ENCODE peak calls at places on chromosomes 11 and 22, in five cellular contexts. G is myocyte, E is KG1, P is hypothalamus, W is A172. O is an unnamed sample.

GRCh38 chr11:4551346-4551979 is 6.5 kb downstream of the OR52M1 start:
- DNase-seq in G (no peak), E (no peak), P (no peak), W (no peak), O (peak)

GRCh38 chr11:67024410-67024809 is 1.5 kb downstream of the SYT12 start:
- DNase-seq in G (no peak), E (peak), P (no peak), W (peak), O (no peak)

GRCh38 chr11:126766425-126766824 is 234.1 kb downstream of the KIRREL3 start:
- DNase-seq in G (no peak), E (no peak), P (no peak), W (no peak), O (no peak)

GRCh38 chr22:46069518-46070214 is 80.7 kb upstream of the PPARA start:
- DNase-seq in G (peak), E (peak), P (peak), W (peak), O (peak)

GRCh38 chr11:131041331-131042040 is 125.2 kb upstream of the SNX19 start:
- DNase-seq in G (no peak), E (no peak), P (no peak), W (no peak), O (no peak)

GRCh38 chr11:126943319-126943718 is 57.3 kb downstream of the KIRREL3 start:
- DNase-seq in G (no peak), E (no peak), P (no peak), W (no peak), O (no peak)

GRCh38 chr11:64266339-64266738 is 15.0 kb downstream of the PLCB3 start:
- DNase-seq in G (no peak), E (no peak), P (no peak), W (peak), O (peak)

GRCh38 chr11:107018274-107018901 is at the start of gene GUCY1A2:
- DNase-seq in G (no peak), E (no peak), P (peak), W (no peak), O (no peak)

GRCh38 chr22:31350410-31350863 is 4.3 kb upstream of the PATZ1 start:
- DNase-seq in G (no peak), E (no peak), P (peak), W (peak), O (peak)

GRCh38 chr11:47857485-47858168 is 9.5 kb upstream of the NUP160 start:
- DNase-seq in G (no peak), E (no peak), P (no peak), W (no peak), O (no peak)

GRCh38 chr22:42967933-42968332 is 47.0 kb downstream of the PACSIN2 start:
- DNase-seq in G (peak), E (no peak), P (no peak), W (no peak), O (peak)

GRCh38 chr11:47451990-47452389 is 3.1 kb upstream of the RAPSN start:
- DNase-seq in G (no peak), E (no peak), P (no peak), W (no peak), O (no peak)

GRCh38 chr11:97454988-97455387 is 1065.2 kb downstream of the JRKL start:
- DNase-seq in G (no peak), E (no peak), P (no peak), W (peak), O (no peak)

GRCh38 chr11:111520565-111520964 is 6.0 kb downstream of the HOATZ start:
- DNase-seq in G (peak), E (no peak), P (no peak), W (peak), O (peak)

GRCh38 chr11:132898021-132898420 is 634.3 kb downstream of the OPCML start:
- DNase-seq in G (no peak), E (no peak), P (no peak), W (no peak), O (peak)

GRCh38 chr22:41411021-41411851 is 29.5 kb downstream of the TEF start:
- DNase-seq in G (no peak), E (no peak), P (peak), W (no peak), O (peak)

GRCh38 chr11:119445850-119446249 is 22.9 kb upstream of the THY1 start:
- DNase-seq in G (no peak), E (no peak), P (no peak), W (no peak), O (no peak)

GRCh38 chr11:66858186-66858938 is 1.5 kb downstream of the LRFN4 start:
- DNase-seq in G (no peak), E (no peak), P (no peak), W (no peak), O (no peak)

GRCh38 chr11:73152861-73153483 is 10.9 kb upstream of the FCHSD2 start:
- DNase-seq in G (peak), E (peak), P (no peak), W (no peak), O (no peak)

GRCh38 chr11:13135385-13136271 is 126.5 kb downstream of the RASSF10 start:
- DNase-seq in G (peak), E (no peak), P (peak), W (peak), O (peak)

GRCh38 chr11:91085985-91086384 is 863.1 kb upstream of the CHORDC1 start:
- DNase-seq in G (no peak), E (no peak), P (no peak), W (no peak), O (no peak)

GRCh38 chr22:44025171-44026065 is 1.3 kb downstream of the PARVB start:
- DNase-seq in G (no peak), E (peak), P (no peak), W (no peak), O (no peak)

GRCh38 chr22:33891992-33892391 is 28.3 kb downstream of the LARGE1 start:
- DNase-seq in G (no peak), E (no peak), P (no peak), W (no peak), O (no peak)

GRCh38 chr11:62108017-62108750 is 15.6 kb upstream of the INCENP start:
- DNase-seq in G (peak), E (peak), P (no peak), W (peak), O (peak)

GRCh38 chr11:2717561-2717960 is 17.8 kb upstream of the KCNQ1OT1 start:
- DNase-seq in G (no peak), E (no peak), P (no peak), W (no peak), O (no peak)

GRCh38 chr11:31812392-31813241 is 1.5 kb upstream of the PAX6 start:
- DNase-seq in G (no peak), E (no peak), P (no peak), W (no peak), O (no peak)

GRCh38 chr11:65911682-65912568 is 6.9 kb downstream of the C11orf68 start:
- DNase-seq in G (peak), E (no peak), P (no peak), W (peak), O (peak)

GRCh38 chr11:123241874-123242538 is 47.0 kb upstream of the CLMP start:
- DNase-seq in G (no peak), E (no peak), P (no peak), W (no peak), O (no peak)

O was measured in LHCN-M2.